ENCODE peak calls at places on chromosomes 7 and 10, in four cellular contexts. R is heart right ventricle, E is adrenal gland, Z is heart left ventricle. P is an unnamed sample.

GRCh38 chr7:36941359-36941758 is 217.1 kb upstream of the AOAH start:
- DNase-seq in R (no peak), E (no peak), Z (no peak), P (no peak)

GRCh38 chr7:22305706-22306105 is 51.2 kb downstream of the RAPGEF5 start:
- DNase-seq in Z (no peak), R (no peak), E (no peak), P (no peak)

GRCh38 chr7:41816111-41816510 is 113.2 kb upstream of the INHBA start:
- DNase-seq in R (no peak), Z (no peak), E (no peak), P (no peak)

GRCh38 chr7:116528008-116528789 is 3.4 kb downstream of the CAV1 start:
- DNase-seq in R (peak; percentile 31), Z (peak; percentile 64), E (no peak), P (peak; percentile 91)

GRCh38 chr10:79306644-79307220 is 40.5 kb upstream of the PPIF start:
- DNase-seq in Z (peak; percentile 56), R (peak; percentile 7), E (no peak), P (no peak)

GRCh38 chr7:121547341-121548092 is 151.4 kb upstream of the FAM3C start:
- DNase-seq in Z (no peak), E (no peak), R (no peak), P (no peak)

GRCh38 chr10:680745-681144 is 8.7 kb downstream of the DIP2C start:
- DNase-seq in E (no peak), R (no peak), Z (no peak), P (no peak)

GRCh38 chr10:4294271-4294670 is 509.3 kb upstream of the KLF6 start:
- DNase-seq in R (no peak), E (no peak), Z (no peak), P (no peak)

GRCh38 chr10:50216894-50217293 is 34.4 kb downstream of the ASAH2 start:
- DNase-seq in Z (no peak), E (no peak), R (no peak), P (no peak)

GRCh38 chr7:103075337-103075918 is 488 bp downstream of the ARMC10 start:
- DNase-seq in Z (no peak), R (peak; percentile 49), E (peak; percentile 80), P (peak; percentile 46)

GRCh38 chr7:79137942-79138341 is 315.5 kb downstream of the MAGI2 start:
- DNase-seq in E (no peak), Z (no peak), R (no peak), P (no peak)

GRCh38 chr10:44926771-44927751 is 15.9 kb downstream of the TMEM72 start:
- DNase-seq in E (peak; percentile 89), R (no peak), Z (no peak), P (no peak)

GRCh38 chr10:34723746-34724145 is 91.3 kb downstream of the PARD3 start:
- DNase-seq in E (peak; percentile 79), Z (no peak), R (no peak), P (peak; percentile 37)

GRCh38 chr10:88243847-88244730 is 339.0 kb downstream of the RNLS start:
- DNase-seq in R (peak; percentile 76), Z (peak; percentile 84), E (peak; percentile 95), P (no peak)

GRCh38 chr10:118045154-118045841 is 1.4 kb downstream of the RAB11FIP2 start:
- DNase-seq in R (no peak), E (no peak), Z (no peak), P (no peak)

GRCh38 chr7:150417863-150418262 is 32.6 kb upstream of the GIMAP8 start:
- DNase-seq in Z (no peak), E (peak; percentile 38), R (no peak), P (peak; percentile 13)

GRCh38 chr7:76191783-76192240 is 9.9 kb upstream of the SRRM3 start:
- DNase-seq in Z (no peak), R (no peak), E (no peak), P (peak; percentile 56)

GRCh38 chr7:138449580-138449979 is 10.5 kb upstream of the TRIM24 start:
- DNase-seq in Z (no peak), R (no peak), E (no peak), P (no peak)

GRCh38 chr10:17730667-17731066 is 21.3 kb upstream of the TMEM236 start:
- DNase-seq in E (no peak), Z (no peak), R (no peak), P (no peak)

GRCh38 chr10:115948415-115948814 is 324.6 kb downstream of the GFRA1 start:
- DNase-seq in Z (no peak), R (no peak), E (no peak), P (peak; percentile 46)

GRCh38 chr7:139620676-139621344 is 97.3 kb downstream of the CLEC2L start:
- DNase-seq in R (no peak), Z (no peak), E (no peak), P (no peak)

GRCh38 chr10:12703141-12703540 is 298.4 kb downstream of the CCDC3 start:
- DNase-seq in Z (no peak), E (no peak), R (no peak), P (no peak)
- H3K27ac ChIP-seq in Z (no peak overlapping the region), E (no peak overlapping the region), R (no peak overlapping the region), P (peak overlapping the region; percentile 81)

DNA sequence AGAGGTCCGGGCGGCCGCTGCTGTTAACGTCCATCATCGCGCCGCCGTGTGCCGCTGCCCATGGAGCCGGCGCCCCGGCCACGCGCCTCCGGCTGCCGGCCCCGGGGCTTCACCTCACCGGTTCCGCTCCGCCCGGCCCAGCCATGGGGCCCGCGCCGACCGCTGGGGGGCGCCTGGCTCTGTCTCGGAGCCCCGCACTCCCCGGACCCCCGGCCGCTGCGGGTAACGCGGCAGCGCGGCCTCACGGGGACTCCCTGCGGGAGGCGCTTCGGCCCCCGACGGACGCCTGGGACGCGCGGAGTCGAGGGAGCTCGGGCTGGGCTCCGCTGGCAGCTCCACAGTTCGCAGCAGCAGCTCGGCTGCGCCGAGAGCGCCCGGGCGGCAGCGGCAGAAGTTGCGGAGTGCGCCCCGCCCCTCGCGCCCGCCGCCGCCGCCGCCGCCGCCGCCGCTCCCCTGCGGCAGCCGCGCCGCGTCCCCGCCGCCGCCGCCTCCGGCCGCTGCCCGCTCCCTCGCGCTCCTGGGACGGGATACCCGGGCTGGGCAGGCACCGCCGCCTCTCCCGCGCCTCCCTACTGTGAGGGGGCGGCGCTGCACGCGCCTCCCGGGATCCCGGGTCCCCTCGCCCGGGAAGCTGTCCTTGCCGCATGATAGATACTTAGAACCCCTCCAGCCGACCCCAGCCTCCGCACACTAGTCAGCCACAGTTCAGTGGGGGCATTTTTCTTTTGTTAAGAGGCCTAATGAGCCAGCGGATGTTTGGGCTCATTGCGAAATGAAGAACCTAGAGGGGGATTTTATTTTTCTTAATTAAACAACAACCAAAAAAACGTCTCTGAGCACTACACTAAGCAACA is at the start of gene HTR7:
- DNase-seq in E (peak; percentile 52), Z (peak; percentile 85), R (peak; percentile 65), P (peak; percentile 80)
- H3K36me3 ChIP-seq in E (no peaks in the 10 kb centered on the region), Z (no peaks in the 10 kb centered on the region), R (no peaks in the 10 kb centered on the region), P (peaks cover 5% of the 10 kb centered on the region)

DNA sequence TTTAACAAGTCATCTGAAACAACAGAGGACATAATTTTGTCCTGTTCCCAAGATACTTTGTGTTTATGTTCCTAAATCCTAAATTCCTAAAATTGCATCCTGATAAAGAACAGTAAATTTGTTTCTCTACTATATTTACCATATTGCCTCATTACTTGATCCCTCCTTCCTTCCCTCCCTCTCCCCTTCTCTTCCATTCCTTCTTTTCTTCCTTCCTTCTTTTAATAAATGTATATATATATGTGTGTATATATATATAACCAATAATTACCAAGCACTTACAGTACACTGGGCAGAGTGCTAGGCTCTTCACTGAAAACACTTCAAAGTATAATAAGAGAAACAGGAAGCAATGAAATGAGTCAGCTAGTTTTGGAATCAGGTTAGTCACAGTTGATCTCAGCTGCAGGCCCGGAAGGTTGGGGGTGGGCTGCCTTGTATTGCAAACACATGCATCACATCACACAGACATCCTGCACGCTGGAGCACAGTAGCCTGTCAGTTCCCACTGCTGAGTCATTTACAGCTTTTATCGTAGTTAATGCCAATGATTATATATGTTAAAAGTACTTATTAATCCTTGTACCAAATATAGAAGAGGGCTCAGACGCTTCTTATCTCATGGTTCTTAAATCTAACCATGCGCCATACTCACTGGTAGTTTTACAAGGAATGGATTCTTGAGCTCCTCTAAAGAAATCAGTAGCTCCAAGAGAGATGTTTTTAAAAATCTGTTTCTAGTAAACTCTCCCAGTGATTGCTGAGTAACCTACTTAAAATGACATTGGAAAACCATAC is 551.7 kb downstream of the GRM8 start:
- DNase-seq in E (peak; percentile 75), Z (no peak), R (no peak), P (peak; percentile 82)
- H3K4me3 ChIP-seq in E (no peak overlapping the region), Z (no peak overlapping the region), R (no peak overlapping the region), P (no peak overlapping the region)

GRCh38 chr10:60955957-60956425 is 12.0 kb upstream of the RHOBTB1 start:
- DNase-seq in E (no peak), R (no peak), Z (no peak), P (no peak)

GRCh38 chr10:60953420-60953819 is 9.4 kb upstream of the RHOBTB1 start:
- DNase-seq in Z (no peak), E (no peak), R (no peak), P (no peak)

GRCh38 chr10:60957667-60958221 is 13.8 kb upstream of the RHOBTB1 start:
- DNase-seq in R (no peak), E (no peak), Z (no peak), P (no peak)

GRCh38 chr10:60954045-60954444 is 10.1 kb upstream of the RHOBTB1 start:
- DNase-seq in E (no peak), R (no peak), Z (no peak), P (no peak)

DNA sequence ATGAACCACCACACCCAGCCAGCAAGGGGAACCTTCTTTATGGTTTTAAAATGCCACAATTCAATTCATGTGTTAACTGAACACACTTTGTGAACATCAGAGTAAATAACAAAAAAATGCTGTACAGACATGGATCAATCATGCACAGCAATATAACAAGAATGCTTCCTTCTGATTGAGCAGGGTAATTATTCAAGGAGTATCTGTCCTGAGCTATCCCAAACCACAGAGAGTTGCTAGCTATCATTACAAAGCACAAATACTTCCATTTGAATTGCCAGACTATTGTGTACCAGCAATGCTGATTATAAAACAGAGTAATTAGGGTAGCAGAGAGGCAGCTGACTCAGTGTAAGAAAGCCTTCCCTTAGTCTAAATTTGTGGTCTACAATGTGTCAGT is 11.3 kb upstream of the RHOBTB1 start:
- DNase-seq in Z (no peak), E (no peak), R (no peak), P (no peak)
- H3K27ac ChIP-seq in Z (no peak overlapping the region), E (no peak overlapping the region), R (no peak overlapping the region), P (peak overlapping the region; percentile 28)

GRCh38 chr7:44767134-44767911 is 18.7 kb downstream of the ZMIZ2 start:
- DNase-seq in R (peak; percentile 21), Z (no peak), E (no peak), P (no peak)
- H3K36me3 ChIP-seq in R (peaks cover 5% of the 10 kb centered on the region), Z (peaks cover 24% of the 10 kb centered on the region), E (peaks cover 50% of the 10 kb centered on the region), P (peaks cover 52% of the 10 kb centered on the region)

GRCh38 chr10:125151170-125151823 is 9.1 kb downstream of the CTBP2 start:
- DNase-seq in R (no peak), Z (no peak), E (no peak), P (no peak)

GRCh38 chr10:125151824-125152634 is 8.3 kb downstream of the CTBP2 start:
- DNase-seq in Z (no peak), E (no peak), R (peak; percentile 36), P (no peak)

GRCh38 chr10:125154529-125154928 is 5.8 kb downstream of the CTBP2 start:
- DNase-seq in E (no peak), Z (no peak), R (no peak), P (peak; percentile 38)

GRCh38 chr10:125153693-125154490 is 6.5 kb downstream of the CTBP2 start:
- DNase-seq in R (no peak), Z (no peak), E (no peak), P (no peak)

GRCh38 chr10:125152646-125153368 is 7.6 kb downstream of the CTBP2 start:
- DNase-seq in Z (peak; percentile 79), R (peak; percentile 76), E (no peak), P (no peak)
- H3K4me3 ChIP-seq in Z (no peak overlapping the region), R (no peak overlapping the region), E (no peak overlapping the region), P (no peak overlapping the region)